ENCODE peak calls at places on chromosome 21, in nine cellular contexts. P is pancreas; V is IMR-90; U is endodermal cell; F is ovary; O is right atrium auricular region; B is stomach; Z is A549; T is CD8-positive, alpha-beta T cell. E is an unnamed sample.
A peak's percentile ranks its signal among the peaks of the same experiment; 100 is the strongest.

GRCh38 chr21:34885636-34886553 is 163.2 kb downstream of the RUNX1 start:
- DNase-seq in P (no peak), O (no peak), Z (no peak), V (no peak), U (peak; percentile 75), T (no peak), B (no peak), F (peak; percentile 49), E (no peak)

GRCh38 chr21:30194701-30195299 is 21.1 kb downstream of the CLDN8 start:
- DNase-seq in O (no peak), V (no peak), P (no peak), Z (no peak), F (no peak), T (no peak), B (no peak), U (peak; percentile 54), E (no peak)

GRCh38 chr21:43975469-43976098 is 36.5 kb upstream of the TRAPPC10 start:
- DNase-seq in B (peak; percentile 86), U (peak; percentile 94), V (peak; percentile 48), F (peak; percentile 87), O (peak; percentile 84), P (peak; percentile 56), T (peak; percentile 73), Z (peak; percentile 67), E (peak; percentile 89)

GRCh38 chr21:28543975-28544374 is 448.7 kb downstream of the LTN1 start:
- DNase-seq in P (no peak), B (no peak), U (no peak), T (no peak), O (no peak), F (no peak), V (no peak), Z (no peak), E (no peak)

GRCh38 chr21:24260751-24261150 is 1346.5 kb downstream of the MRPL39 start:
- DNase-seq in F (no peak), O (no peak), V (no peak), B (no peak), Z (no peak), U (no peak), T (no peak), P (no peak), E (no peak)

GRCh38 chr21:31732891-31733520 is 1.1 kb upstream of the SCAF4 start:
- DNase-seq in U (peak; percentile 71), P (peak; percentile 9), F (peak; percentile 33), V (peak; percentile 35), Z (peak; percentile 5), B (no peak), T (no peak), O (no peak), E (no peak)

GRCh38 chr21:14630556-14631069 is 84.5 kb upstream of the SAMSN1 start:
- DNase-seq in T (no peak), O (no peak), B (no peak), F (no peak), Z (no peak), V (no peak), P (no peak), U (no peak), E (no peak)

GRCh38 chr21:27412530-27412929 is 445.6 kb upstream of the ADAMTS5 start:
- DNase-seq in O (no peak), T (no peak), U (no peak), Z (no peak), F (no peak), B (no peak), P (no peak), V (no peak), E (no peak)

GRCh38 chr21:34185051-34185750 is 111.8 kb downstream of the MRPS6 start:
- DNase-seq in P (no peak), B (no peak), F (no peak), T (no peak), O (no peak), Z (no peak), U (no peak), V (no peak), E (no peak)

GRCh38 chr21:42734323-42734971 is 81.0 kb downstream of the PDE9A start:
- DNase-seq in Z (peak; percentile 36), F (no peak), O (no peak), P (no peak), U (peak; percentile 21), B (no peak), V (no peak), T (no peak), E (no peak)

GRCh38 chr21:14870841-14871126 is 194.0 kb downstream of the NRIP1 start:
- DNase-seq in B (no peak), P (no peak), T (no peak), Z (no peak), F (no peak), V (no peak), U (no peak), O (no peak), E (no peak)

GRCh38 chr21:35505067-35505466 is 456.0 kb upstream of the RUNX1 start:
- DNase-seq in V (no peak), P (no peak), Z (no peak), O (no peak), F (no peak), T (no peak), B (no peak), U (no peak), E (no peak)

GRCh38 chr21:16330340-16331319 is 600.8 kb downstream of the USP25 start:
- DNase-seq in V (peak; percentile 75), Z (peak; percentile 1), F (no peak), B (no peak), T (no peak), P (no peak), O (no peak), U (no peak), E (no peak)

GRCh38 chr21:30102881-30103280 is 63.7 kb downstream of the CLDN17 start:
- DNase-seq in P (no peak), V (no peak), Z (no peak), T (no peak), U (no peak), B (no peak), O (no peak), F (no peak), E (no peak)

GRCh38 chr21:33909756-33910155 is 5.8 kb downstream of the ATP5PO start:
- DNase-seq in O (no peak), B (no peak), V (no peak), P (no peak), Z (no peak), T (no peak), U (no peak), F (no peak), E (no peak)

GRCh38 chr21:31517664-31518402 is 141.7 kb upstream of the SOD1 start:
- DNase-seq in U (no peak), O (no peak), F (no peak), V (no peak), B (no peak), P (no peak), Z (no peak), T (no peak), E (no peak)

GRCh38 chr21:35909456-35910178 is 150.7 kb downstream of the SETD4 start:
- DNase-seq in O (no peak), Z (no peak), U (no peak), T (no peak), V (peak; percentile 21), F (no peak), B (no peak), P (no peak), E (no peak)

DNA sequence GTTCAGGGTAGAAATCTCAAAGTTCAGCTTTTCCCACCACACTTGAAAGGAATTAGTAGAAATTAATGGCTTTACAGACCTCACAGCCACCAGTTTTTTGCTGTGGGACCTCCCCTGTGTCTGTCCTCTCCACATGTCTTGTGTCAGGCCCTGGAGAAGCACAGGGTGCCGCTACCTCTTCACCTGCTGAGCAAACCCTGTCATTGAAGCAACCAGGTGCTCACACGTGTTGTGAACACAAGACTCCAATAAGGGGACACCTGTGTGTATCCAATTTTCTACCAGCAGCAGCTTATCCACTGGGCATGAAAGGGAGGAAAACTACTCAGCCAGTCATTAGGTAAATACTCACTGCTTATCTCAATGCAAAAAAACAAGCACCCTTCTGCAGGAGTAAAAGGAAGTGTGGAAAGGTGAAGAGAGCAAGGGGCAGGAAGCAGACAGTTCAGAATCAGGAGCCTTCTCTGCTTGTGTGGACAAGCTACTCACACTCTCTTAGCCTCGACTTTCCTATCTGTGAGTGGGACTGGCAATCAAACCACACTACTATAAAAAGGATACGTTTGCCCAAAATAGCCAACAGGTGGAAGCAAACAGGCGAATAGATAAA is 148.8 kb downstream of the ETS2 start:
- DNase-seq in O (no peak), V (no peak), T (no peak), F (no peak), Z (no peak), B (peak; percentile 51), U (no peak), P (no peak), E (no peak)
- H3K27ac ChIP-seq in O (no peak overlapping the region), V (no peak overlapping the region), T (no peak overlapping the region), F (no peak overlapping the region), Z (no peak overlapping the region), B (peak overlapping the region; percentile 89), U (no peak overlapping the region), P (no peak overlapping the region), E (no peak overlapping the region)

DNA sequence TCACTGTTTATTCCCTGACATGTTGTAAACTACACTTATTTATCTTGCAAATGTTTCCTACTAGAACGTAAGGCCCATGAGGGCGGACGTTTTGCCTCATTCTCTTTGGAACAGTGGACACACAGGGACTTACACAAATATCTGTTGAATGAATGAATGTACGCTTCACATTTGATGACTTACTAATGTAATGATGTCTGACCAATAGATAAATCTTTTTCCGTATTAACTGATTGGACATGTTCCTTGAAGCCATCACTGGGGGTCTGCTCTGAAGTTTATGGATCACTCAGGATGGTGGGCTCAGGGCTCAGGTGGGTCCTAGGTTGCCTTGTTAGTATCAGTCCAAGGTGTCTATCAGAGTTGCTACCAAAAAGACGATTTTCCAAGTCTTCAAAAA is 763.2 kb upstream of the TPTE start:
- DNase-seq in P (no peak), V (no peak), B (no peak), F (no peak), O (no peak), T (no peak), Z (no peak), U (no peak), E (no peak)
- H3K9me3 ChIP-seq in P (no peaks in the 10 kb centered on the region), V (peaks cover 34% of the 10 kb centered on the region), B (peaks cover 4% of the 10 kb centered on the region), F (no peaks in the 10 kb centered on the region), O (no peaks in the 10 kb centered on the region), T (peaks cover 3% of the 10 kb centered on the region), Z (no peaks in the 10 kb centered on the region), U (peaks cover 93% of the 10 kb centered on the region), E (peaks cover 3% of the 10 kb centered on the region)

DNA sequence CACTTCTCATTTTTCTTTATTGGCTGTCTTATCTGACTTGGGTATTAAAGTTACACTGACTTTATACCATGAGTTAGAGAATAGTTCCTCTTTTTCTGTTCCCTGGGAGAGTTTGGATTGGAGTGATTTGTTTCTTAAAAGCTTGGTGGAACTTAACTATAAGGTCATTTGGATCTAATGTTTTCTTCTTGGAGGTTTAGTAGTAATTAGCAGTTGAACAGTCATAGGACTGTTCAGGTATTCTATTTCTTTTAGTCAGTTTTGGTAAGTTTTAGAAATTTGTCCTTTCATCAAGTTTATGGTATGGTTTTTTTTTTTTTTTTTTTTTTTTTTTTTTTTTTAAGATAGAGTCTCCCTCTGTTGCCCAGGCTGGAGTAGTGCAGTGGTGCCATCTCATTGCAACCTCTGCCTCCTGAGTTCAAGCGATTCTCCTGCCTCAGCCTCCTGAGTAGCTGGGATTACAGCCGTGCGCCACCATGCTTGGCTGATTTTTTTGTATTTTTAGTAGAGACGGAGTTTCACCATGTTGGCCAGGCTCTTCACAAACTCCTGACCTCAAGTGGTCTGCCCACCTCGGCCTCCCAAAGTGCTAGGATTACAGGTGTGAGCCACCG is 6.3 kb downstream of the TTC3 start:
- DNase-seq in P (no peak), T (no peak), B (no peak), V (no peak), O (no peak), F (no peak), Z (no peak), U (no peak), E (no peak)
- TF ChIP-seq CTCF in P (no peak), T (peak; percentile 44), B (no peak), V (no peak), O (no peak), F (no peak), Z (no peak), U (peak; percentile 47), E (peak; percentile 14)

GRCh38 chr21:45994738-45995685 is 13.4 kb downstream of the COL6A1 start:
- DNase-seq in F (peak; percentile 24), O (peak; percentile 53), B (no peak), T (no peak), U (peak; percentile 39), V (no peak), P (no peak), Z (no peak), E (peak; percentile 32)
- H3K27ac ChIP-seq in F (peak overlapping the region; percentile 18), O (peak overlapping the region; percentile 9), B (peak overlapping the region; percentile 56), T (no peak overlapping the region), U (no peak overlapping the region), V (peak overlapping the region; percentile 58), P (no peak overlapping the region), Z (no peak overlapping the region), E (no peak overlapping the region)

E was measured in psoas muscle.